ENCODE peak calls at places on chromosomes 6 and 20, in five cellular contexts. W is gastrocnemius medialis, D is esophagus squamous epithelium, F is A549, T is body of pancreas. L is an unnamed sample.

GRCh38 chr20:48012401-48012974 is 227.2 kb upstream of the SULF2 start:
- DNase-seq in D (no peak), T (no peak), W (no peak), F (no peak), L (no peak)

GRCh38 chr6:166494757-166495486 is 91.6 kb downstream of the RAMACL start:
- DNase-seq in F (no peak), D (no peak), T (no peak), W (no peak), L (no peak)

GRCh38 chr6:5132741-5133140 is 47.6 kb downstream of the PPP1R3G start:
- DNase-seq in T (peak), W (peak), F (no peak), D (no peak), L (no peak)

GRCh38 chr6:104784884-104785283 is 74.8 kb downstream of the HACE1 start:
- DNase-seq in D (no peak), W (no peak), F (no peak), T (no peak), L (no peak)

GRCh38 chr6:167968091-167968490 is 29.4 kb upstream of the KIF25 start:
- DNase-seq in D (no peak), T (no peak), F (peak), W (no peak), L (peak)

GRCh38 chr6:85464260-85464644 is 14.4 kb downstream of the NT5E start:
- DNase-seq in W (no peak), T (no peak), F (peak), D (no peak), L (no peak)

GRCh38 chr20:29873946-29874345 is 1383.5 kb upstream of the DEFB115 start:
- DNase-seq in F (no peak), W (peak), D (no peak), T (peak), L (peak)

GRCh38 chr20:45300961-45301360 is 5.7 kb upstream of the RBPJL start:
- DNase-seq in T (no peak), F (peak), W (no peak), D (no peak), L (peak)

GRCh38 chr20:41308290-41308691 is 9.2 kb downstream of the ZHX3 start:
- DNase-seq in W (no peak), T (no peak), F (no peak), D (no peak), L (peak)

GRCh38 chr6:152983637-152984386 is 971 bp upstream of the FBXO5 start:
- DNase-seq in F (peak), D (peak), W (peak), T (peak), L (peak)

GRCh38 chr6:100482698-100483097 is 18.0 kb upstream of the SIM1 start:
- DNase-seq in W (no peak), T (no peak), D (no peak), F (no peak), L (no peak)

GRCh38 chr20:11906626-11907480 is 10.8 kb upstream of the BTBD3 start:
- DNase-seq in F (no peak), D (no peak), T (no peak), W (no peak), L (no peak)

GRCh38 chr20:34715384-34715783 is 11.2 kb downstream of the TP53INP2 start:
- DNase-seq in D (no peak), T (no peak), W (no peak), F (no peak), L (peak)

GRCh38 chr6:83741089-83741488 is 32.2 kb upstream of the SNAP91 start:
- DNase-seq in F (no peak), W (no peak), D (no peak), T (no peak), L (no peak)

GRCh38 chr6:149990672-149991402 is 27.1 kb downstream of the ULBP1 start:
- DNase-seq in D (no peak), F (peak), W (no peak), T (no peak), L (no peak)

GRCh38 chr6:169886631-169887227 is 135.3 kb downstream of the ERMARD start:
- DNase-seq in T (no peak), F (no peak), D (no peak), W (no peak), L (no peak)

GRCh38 chr20:22623211-22623610 is 38.8 kb upstream of the FOXA2 start:
- DNase-seq in D (no peak), T (peak), W (no peak), F (no peak), L (no peak)

GRCh38 chr6:14129572-14129971 is 12.0 kb downstream of the CD83 start:
- DNase-seq in W (peak), T (peak), D (no peak), F (peak), L (peak)

GRCh38 chr6:45398075-45398817 is 20.5 kb upstream of the SUPT3H start:
- DNase-seq in W (no peak), D (no peak), F (no peak), T (no peak), L (no peak)

GRCh38 chr6:144844596-144844995 is 559.5 kb downstream of the UTRN start:
- DNase-seq in W (no peak), T (no peak), D (no peak), F (no peak), L (no peak)

GRCh38 chr6:159978291-159979135 is 9.6 kb downstream of the IGF2R start:
- DNase-seq in D (no peak), W (no peak), F (no peak), T (peak), L (no peak)

GRCh38 chr20:33552519-33552918 is 62.6 kb downstream of the CBFA2T2 start:
- DNase-seq in W (no peak), D (no peak), T (no peak), F (no peak), L (no peak)

GRCh38 chr6:43054206-43054943 is 724 bp upstream of the CUL7 start:
- DNase-seq in D (no peak), W (no peak), T (no peak), F (no peak), L (peak)

GRCh38 chr6:36697481-36697903 is at the start of gene RAB44:
- DNase-seq in F (no peak), T (no peak), D (no peak), W (no peak), L (no peak)

GRCh38 chr6:6798430-6798829 is 209.9 kb downstream of the LY86 start:
- DNase-seq in W (no peak), D (no peak), F (no peak), T (no peak), L (no peak)

GRCh38 chr6:158142789-158143188 is 25.3 kb downstream of the SERAC1 start:
- DNase-seq in F (no peak), T (peak), W (no peak), D (no peak), L (no peak)

GRCh38 chr20:29741594-29741893 is 1515.9 kb upstream of the DEFB115 start:
- DNase-seq in F (no peak), W (no peak), T (no peak), D (no peak), L (no peak)

GRCh38 chr6:84764332-84765049 is at the start of gene TBX18:
- DNase-seq in W (peak), T (peak), F (peak), D (peak), L (peak)

DNA sequence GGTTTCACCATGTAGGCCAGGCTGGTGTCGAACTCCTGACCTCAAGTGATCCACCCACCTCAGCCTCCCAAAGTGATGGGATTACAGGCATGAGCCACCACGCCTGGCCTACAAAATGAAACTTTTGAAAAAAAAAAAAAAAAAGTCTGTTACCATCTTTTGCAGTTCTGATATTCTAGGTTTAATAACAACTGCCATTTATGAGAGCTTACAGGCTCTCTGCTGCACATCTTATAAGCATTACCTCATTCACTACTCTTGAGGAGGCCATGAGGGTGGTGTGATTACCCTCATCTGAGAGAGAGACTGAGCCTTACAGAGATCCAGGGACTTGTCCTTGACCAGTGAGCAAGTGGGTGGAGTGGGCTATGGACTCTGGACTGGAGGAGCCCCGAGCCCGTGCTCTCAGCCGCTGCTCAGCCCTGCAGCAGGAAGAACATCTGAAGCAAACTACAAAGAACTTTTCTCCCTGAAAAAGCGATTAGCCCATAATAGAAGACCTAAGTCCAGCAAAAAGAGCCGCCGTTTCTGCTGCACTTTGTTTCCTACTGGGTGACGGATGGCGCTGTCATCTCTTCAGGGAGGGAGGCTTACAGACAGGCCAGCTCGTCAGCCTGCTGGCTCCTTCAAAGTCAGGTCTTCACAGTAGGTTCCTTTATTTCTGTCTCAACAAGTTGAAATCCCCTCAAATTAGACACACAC is 119.8 kb upstream of the AKAP12 start:
- DNase-seq in T (no peak), W (no peak), D (no peak), F (no peak), L (no peak)
- TF ChIP-seq POLR2A in T (no peak), W (no peak), D (no peak), F (no peak), L (no peak)

GRCh38 chr20:50120935-50121693 is 8.2 kb upstream of the UBE2V1 start:
- DNase-seq in W (peak), F (peak), T (peak), D (peak), L (peak)
- TF ChIP-seq POLR2A in W (no peak), F (no peak), T (no peak), D (no peak), L (no peak)

DNA sequence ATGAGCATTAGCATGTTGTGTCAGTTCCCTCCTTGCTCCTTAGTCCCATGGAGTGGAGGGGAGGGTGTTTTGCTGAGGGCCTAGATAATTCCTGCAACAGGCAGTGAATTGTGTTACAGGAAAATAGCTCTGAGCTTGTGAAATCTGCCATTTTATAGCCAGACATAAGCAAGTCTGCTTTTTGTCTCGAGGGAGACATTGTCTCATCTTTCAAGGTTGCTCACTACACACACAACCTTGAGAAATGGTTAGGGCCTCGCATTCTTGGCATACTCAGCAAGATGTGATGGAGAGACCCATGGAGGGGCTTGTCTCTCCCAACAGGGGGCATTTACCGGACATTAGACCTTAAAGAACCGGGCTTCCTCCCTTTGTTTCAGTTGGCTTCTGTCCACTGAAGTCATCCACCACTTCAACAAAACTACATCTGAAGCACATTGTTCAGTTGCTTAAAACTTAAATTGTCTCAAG is 108.0 kb upstream of the FOXO3 start:
- DNase-seq in W (no peak), F (no peak), T (no peak), D (no peak), L (no peak)
- TF ChIP-seq POLR2A in W (no peak), F (no peak), T (no peak), D (no peak), L (no peak)

DNA sequence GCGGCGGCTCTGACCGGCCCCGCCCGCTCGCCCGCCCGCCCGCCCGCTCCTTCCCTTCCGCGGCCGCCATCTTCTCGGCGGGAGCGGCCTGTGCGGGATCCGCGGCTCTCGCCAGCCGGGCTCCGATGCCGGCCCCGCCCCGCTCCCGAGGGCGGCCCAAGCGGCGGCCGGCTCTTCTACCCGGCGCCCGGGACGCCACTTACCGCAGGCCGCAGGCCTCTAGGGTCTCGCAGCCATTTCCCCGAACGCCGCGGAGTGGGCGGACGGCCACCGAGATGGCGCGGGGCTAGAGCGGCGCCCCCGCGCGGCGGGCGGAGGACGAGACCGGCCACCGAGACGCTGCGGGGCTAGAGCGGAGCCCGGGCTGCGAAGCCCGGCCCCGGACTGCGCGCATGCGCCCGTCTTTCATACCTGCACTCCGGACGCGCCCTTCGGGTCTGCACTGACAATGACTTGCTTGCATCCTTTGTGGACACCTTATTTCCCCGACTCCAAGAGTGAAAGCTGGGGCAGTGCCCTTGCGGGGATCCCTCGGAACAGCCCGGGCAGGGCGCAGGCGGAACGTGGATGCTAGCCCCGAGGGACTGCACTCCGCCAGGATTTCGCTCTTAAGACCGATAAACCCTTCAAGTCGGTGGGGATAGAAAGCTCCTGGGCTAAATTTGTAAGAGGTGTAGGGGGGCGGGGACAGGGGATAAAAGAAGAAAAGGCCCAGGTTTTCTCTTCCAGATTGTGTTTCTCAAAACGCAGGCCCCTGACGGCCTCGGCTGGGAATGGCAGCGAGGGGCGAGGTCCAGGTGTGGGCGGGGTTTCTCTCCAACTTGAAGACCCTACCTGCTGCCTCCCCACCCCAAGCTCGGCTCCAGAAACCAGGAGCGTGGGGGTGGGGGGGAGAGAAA is at the start of gene DIDO1:
- DNase-seq in T (peak), D (peak), W (peak), F (peak), L (peak)
- TF ChIP-seq POLR2A in T (peak), D (peak), W (peak), F (no peak), L (peak)

DNA sequence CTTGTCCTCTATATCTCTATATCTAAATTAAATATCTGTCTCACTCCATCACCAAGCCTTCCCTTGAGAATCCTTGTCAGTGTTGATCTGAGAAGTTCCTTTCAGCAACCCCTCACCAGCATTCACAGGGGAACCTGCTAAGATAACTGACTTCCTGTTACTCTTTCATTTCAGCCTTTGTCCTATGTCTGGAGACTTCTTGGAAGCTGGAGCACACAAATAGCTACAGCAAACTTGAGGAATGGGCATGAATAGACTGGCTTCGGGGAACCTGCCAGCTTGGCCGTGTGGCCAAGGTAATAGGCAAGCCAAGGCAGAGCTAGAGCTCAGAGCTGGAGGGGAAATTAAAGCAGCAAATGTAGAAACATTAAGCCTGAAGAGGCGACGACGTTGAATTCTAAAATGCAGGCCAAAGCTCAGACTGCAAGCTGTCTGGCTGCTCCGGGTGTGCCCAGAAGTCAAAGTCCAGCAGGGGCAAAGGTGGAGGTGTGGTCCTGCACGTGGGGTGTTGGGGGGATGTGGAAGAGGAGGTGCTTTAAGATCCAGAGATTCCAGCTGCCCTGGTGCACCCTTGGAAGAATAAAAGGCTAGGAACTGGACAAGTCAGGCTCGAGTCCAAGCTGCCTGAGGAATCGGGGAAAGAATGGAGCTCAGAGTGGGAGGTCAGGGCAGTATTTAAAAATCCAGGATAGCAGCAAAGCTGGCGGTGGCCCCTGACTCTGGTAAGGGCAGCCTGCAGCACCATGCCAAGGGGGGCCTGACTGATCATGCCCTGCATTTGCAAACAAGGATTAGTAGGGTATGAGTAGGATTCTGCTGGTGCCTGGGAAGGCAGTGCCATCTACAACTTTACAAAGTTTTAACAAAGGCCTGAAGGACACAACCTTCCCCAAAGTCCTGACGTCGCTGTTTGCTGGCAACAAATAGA is 185.0 kb upstream of the SGK1 start:
- DNase-seq in W (no peak), F (no peak), T (no peak), D (no peak), L (no peak)
- TF ChIP-seq POLR2A in W (no peak), F (no peak), T (no peak), D (no peak), L (no peak)

DNA sequence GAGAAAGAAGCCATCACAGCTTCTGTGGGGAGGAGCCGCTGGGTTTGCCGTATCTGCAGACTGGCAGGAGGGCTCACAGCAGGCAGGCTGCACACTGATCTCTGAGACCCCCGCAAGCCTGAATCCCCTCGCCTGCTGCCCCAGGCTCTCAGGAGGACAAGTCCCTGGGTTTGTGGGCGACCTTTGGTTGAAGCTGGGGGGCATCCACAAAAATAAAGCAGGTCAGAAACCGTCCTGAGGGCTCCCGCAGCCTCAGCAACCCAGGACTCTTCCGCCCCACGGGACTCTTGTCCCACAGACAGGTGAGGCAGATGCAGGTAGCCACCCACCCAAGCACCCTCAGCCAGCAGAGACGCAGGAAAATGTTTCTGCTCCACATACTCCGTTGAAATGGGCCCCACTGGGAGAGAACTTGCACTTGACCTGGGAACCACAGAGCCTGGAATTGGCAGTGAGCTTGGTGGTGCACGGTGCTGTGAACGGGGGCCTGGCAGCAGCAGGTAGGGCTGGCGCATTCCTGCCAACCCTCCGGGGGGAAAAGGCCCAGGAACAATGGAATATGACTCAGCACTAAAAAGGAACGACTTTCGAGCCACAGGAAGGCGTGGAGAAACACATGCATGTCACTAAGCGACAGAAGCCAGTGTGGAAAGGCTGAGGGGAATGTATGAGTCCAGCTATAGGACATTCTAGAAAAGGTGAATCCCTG is 89.9 kb downstream of the YTHDF1 start:
- DNase-seq in T (no peak), F (no peak), W (no peak), D (no peak), L (no peak)
- TF ChIP-seq POLR2A in T (no peak), F (no peak), W (no peak), D (no peak), L (no peak)

DNA sequence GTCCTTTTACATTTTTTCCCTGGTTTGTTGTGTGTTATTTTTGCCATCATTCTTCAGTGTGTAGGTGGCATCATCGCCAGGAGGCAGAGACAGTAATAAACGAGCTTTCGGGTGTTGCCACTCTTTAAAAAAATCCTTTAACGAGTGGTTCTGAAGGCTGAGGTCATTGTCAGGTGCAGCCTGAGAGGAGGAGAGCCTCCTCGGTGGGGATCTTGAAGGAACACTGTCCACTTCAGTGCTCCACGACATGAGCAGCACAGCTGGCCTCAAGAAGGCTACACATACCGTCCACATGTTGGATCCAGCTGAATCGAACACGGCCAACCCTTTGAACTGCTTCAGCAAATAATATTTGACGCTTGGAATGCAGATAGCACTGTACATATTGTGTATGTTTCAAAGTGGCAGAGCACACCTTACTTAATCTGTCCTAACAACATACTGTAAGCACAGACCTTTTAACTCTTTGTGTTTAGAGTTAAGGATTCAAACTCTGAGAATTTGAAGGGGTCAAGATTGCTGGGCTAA is 48.0 kb upstream of the FOXQ1 start:
- DNase-seq in F (no peak), T (no peak), D (no peak), W (no peak), L (no peak)
- TF ChIP-seq POLR2A in F (no peak), T (no peak), D (no peak), W (no peak), L (no peak)

GRCh38 chr6:34249469-34250370 is 914 bp upstream of the SMIM29 start:
- DNase-seq in F (no peak), T (no peak), D (no peak), W (no peak), L (no peak)
- TF ChIP-seq POLR2A in F (no peak), T (no peak), D (no peak), W (no peak), L (no peak)

L was measured in erythroblast.